ENCODE peak calls at places on chromosomes 11 and 22, in four cellular contexts. V is WTC11, C is HepG2, W is K562. H is an unnamed sample.

GRCh38 chr11:460331-461199 is 10.5 kb downstream of the PTDSS2 start:
- DNase-seq in V (no peak), C (no peak), W (peak), H (no peak)

GRCh38 chr11:46272816-46273427 is 4.5 kb upstream of the CREB3L1 start:
- DNase-seq in C (no peak), V (no peak), W (no peak), H (no peak)

GRCh38 chr11:15006139-15006759 is 34.1 kb upstream of the CALCA start:
- DNase-seq in V (no peak), C (peak), W (peak), H (peak)

GRCh38 chr11:43393765-43394355 is 35.1 kb downstream of the TTC17 start:
- DNase-seq in W (no peak), V (no peak), C (no peak), H (no peak)

GRCh38 chr11:2178906-2179494 is 7.4 kb upstream of the TH start:
- DNase-seq in C (peak), W (no peak), V (no peak), H (no peak)

GRCh38 chr22:19086944-19087343 is 35.3 kb downstream of the DGCR2 start:
- DNase-seq in V (no peak), C (no peak), W (no peak), H (no peak)

GRCh38 chr11:94988748-94989147 is 15.2 kb downstream of the KDM4D start:
- DNase-seq in C (no peak), V (no peak), W (no peak), H (no peak)

GRCh38 chr11:66950113-66950535 is 8.1 kb downstream of the PC start:
- DNase-seq in V (peak), W (peak), C (peak), H (no peak)

GRCh38 chr11:128548655-128549255 is 38.6 kb downstream of the ETS1 start:
- DNase-seq in W (no peak), C (no peak), V (peak), H (no peak)

GRCh38 chr11:83068573-83068972 is 3.1 kb downstream of the RAB30 start:
- DNase-seq in W (no peak), C (no peak), V (no peak), H (no peak)

GRCh38 chr11:125257185-125257584 is 92.6 kb downstream of the PKNOX2 start:
- DNase-seq in V (peak), C (no peak), W (peak), H (no peak)

GRCh38 chr11:16460508-16460907 is 104.2 kb upstream of the SOX6 start:
- DNase-seq in V (no peak), W (no peak), C (no peak), H (no peak)

GRCh38 chr11:78821371-78822306 is 247.0 kb upstream of the NARS2 start:
- DNase-seq in W (no peak), C (no peak), V (no peak), H (no peak)

GRCh38 chr11:65554842-65555395 is 3.2 kb downstream of the LTBP3 start:
- DNase-seq in V (no peak), C (no peak), W (no peak), H (no peak)

GRCh38 chr22:27879923-27880322 is 39.1 kb downstream of the PITPNB start:
- DNase-seq in W (peak), C (peak), V (no peak), H (no peak)

GRCh38 chr22:44802956-44803355 is 50.6 kb downstream of the ARHGAP8 start:
- DNase-seq in W (no peak), C (no peak), V (no peak), H (no peak)

GRCh38 chr22:20089977-20090729 is 10.1 kb downstream of the DGCR8 start:
- DNase-seq in C (no peak), V (no peak), W (no peak), H (no peak)

GRCh38 chr11:72750086-72750485 is 2.1 kb downstream of the ARAP1 start:
- DNase-seq in W (no peak), V (no peak), C (peak), H (no peak)

GRCh38 chr11:71917646-71918045 is 10.7 kb downstream of the XNDC1N start:
- DNase-seq in C (no peak), W (no peak), V (no peak), H (no peak)

GRCh38 chr11:26741036-26741435 is 19.2 kb upstream of the SLC5A12 start:
- DNase-seq in W (no peak), V (no peak), C (no peak), H (no peak)

GRCh38 chr11:10885703-10886363 is 28.0 kb upstream of the ZBED5 start:
- DNase-seq in W (no peak), V (no peak), C (no peak), H (no peak)

GRCh38 chr11:121391914-121392313 is 60.2 kb upstream of the SORL1 start:
- DNase-seq in V (no peak), C (no peak), W (no peak), H (no peak)

GRCh38 chr11:96173424-96173823 is 169.6 kb downstream of the MAML2 start:
- DNase-seq in W (no peak), C (no peak), V (no peak), H (no peak)

GRCh38 chr11:18022419-18022818 is 9.6 kb upstream of the SERGEF start:
- DNase-seq in C (no peak), V (no peak), W (no peak), H (no peak)

GRCh38 chr22:22753526-22754267 is 109.3 kb downstream of the GGTLC2 start:
- DNase-seq in C (peak), W (peak), V (peak), H (no peak)

GRCh38 chr11:8722156-8722555 is 39.6 kb downstream of the RPL27A start:
- DNase-seq in C (peak), V (no peak), W (peak), H (no peak)

GRCh38 chr11:130102457-130103249 is 33.0 kb downstream of the APLP2 start:
- DNase-seq in V (no peak), W (no peak), C (no peak), H (no peak)

GRCh38 chr11:2903672-2904011 is 18.1 kb upstream of the CDKN1C start:
- DNase-seq in W (no peak), C (no peak), V (no peak), H (no peak)

GRCh38 chr11:13023423-13023822 is 14.3 kb downstream of the RASSF10 start:
- DNase-seq in C (no peak), V (no peak), W (no peak), H (no peak)

GRCh38 chr11:10298342-10298741 is 4.3 kb upstream of the SBF2 start:
- DNase-seq in W (no peak), C (peak), V (no peak), H (peak)

GRCh38 chr11:7485136-7485853 is at the start of gene OLFML1:
- DNase-seq in V (no peak), C (peak), W (no peak), H (no peak)

GRCh38 chr11:12204506-12204905 is 94.1 kb downstream of the MICAL2 start:
- DNase-seq in V (no peak), W (no peak), C (no peak), H (no peak)

DNA sequence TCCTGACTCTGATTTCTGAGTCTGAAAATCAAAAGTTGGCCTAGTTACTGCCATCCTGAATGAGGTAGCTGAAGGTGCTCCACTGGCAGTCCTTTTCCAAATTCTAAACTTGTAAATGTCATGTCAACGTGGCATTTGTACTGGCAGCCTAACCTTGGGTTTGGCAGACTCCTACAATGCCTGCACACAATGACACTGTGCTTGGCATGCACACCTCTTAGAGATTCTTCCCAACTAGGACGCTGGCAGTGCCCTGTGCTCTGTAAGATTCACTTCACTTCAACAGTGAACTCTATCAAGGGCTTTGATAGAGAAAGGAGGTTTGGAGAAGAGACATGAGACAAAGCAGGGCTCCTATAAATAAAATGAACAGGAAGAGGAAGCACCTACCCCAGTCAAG is 21.9 kb upstream of the PPP2R1B start:
- DNase-seq in C (no peak), V (no peak), W (no peak), H (no peak)
- TF ChIP-seq TCF7 in C (no peak), V (no peak), W (no peak), H (no peak)

GRCh38 chr22:24727218-24727851 is 47.2 kb downstream of the PIWIL3 start:
- DNase-seq in V (no peak), C (peak), W (peak), H (no peak)
- TF ChIP-seq TCF7 in V (no peak), C (no peak), W (no peak), H (no peak)

DNA sequence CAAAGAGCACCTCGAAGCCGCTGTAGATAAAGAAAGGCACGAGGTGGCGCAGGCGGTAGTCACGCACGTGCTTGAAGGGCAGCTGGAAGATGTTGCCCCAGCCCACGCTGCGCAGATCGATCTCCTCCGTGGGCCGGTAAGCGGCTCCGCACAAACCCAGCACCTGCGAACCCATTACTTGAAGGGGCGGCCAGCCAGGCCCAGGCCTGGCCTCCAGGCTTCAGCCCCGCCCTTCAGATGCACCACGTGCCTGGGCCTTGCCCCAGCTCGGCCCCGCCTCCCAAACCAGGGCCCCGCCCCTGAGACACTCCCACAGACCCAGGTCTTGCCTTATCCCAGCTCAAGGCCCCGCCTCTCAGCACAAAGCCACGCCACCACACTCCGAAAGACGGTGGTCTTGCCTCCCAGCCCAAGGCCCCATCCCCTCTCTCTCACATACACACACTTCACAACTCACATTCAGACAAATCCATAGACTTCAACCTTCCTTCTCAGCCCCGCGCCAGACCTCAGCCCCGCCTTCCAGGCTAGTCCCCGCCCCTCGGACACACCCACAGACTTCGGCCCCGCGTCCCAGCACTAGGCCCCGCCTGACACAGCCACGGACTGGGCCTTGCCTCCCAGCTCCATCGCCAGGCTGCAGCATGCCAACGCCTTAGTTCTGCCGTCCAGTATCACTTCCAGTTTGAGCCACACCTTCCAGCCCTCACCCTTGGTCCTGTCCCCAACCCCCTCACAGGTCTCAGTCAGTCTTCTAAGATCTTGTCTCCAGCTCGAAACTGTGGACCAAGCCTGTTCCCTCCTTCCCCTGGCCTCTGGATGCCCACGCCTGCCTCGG is 7.1 kb downstream of the UNC93B1 start:
- DNase-seq in C (no peak), V (peak), W (peak), H (no peak)
- TF ChIP-seq TCF7 in C (no peak), V (no peak), W (no peak), H (no peak)

GRCh38 chr11:47786373-47786772 is 19.2 kb upstream of the FNBP4 start:
- DNase-seq in W (peak), V (no peak), C (no peak), H (no peak)

GRCh38 chr11:47783087-47783610 is 16.0 kb upstream of the FNBP4 start:
- DNase-seq in C (no peak), W (no peak), V (no peak), H (no peak)

GRCh38 chr11:47778878-47779483 is 11.8 kb upstream of the FNBP4 start:
- DNase-seq in V (no peak), C (no peak), W (no peak), H (no peak)

GRCh38 chr11:47788181-47788580 is 21.0 kb upstream of the FNBP4 start:
- DNase-seq in V (no peak), C (no peak), W (no peak), H (no peak)

DNA sequence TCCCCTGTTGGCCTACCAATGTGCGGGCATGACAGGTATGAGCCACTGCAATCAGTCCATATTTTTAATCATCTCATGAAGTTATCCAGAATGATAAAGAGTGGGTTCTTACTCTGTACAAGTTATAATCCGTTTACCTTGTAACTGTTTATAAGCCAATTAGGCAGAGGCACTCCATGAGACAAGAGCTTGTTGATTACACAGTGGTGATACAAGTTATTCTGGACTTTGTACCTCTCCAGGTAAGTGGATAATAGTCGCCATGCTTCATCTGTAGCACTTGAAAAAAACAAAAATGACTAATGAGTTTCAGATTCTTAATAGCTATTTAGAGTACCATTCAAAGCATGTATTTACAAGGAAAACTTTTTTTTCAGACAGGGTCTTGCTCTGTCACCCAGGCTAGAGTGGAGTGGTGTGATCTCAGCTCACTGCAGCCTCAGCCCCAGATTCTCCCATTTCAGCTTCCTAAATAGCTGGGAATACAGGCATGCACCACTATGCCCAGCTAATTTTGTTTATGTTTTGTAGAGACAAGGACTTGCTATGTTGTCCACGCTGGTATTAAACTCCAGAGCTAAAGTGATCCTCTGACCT is 17.7 kb upstream of the FNBP4 start:
- DNase-seq in V (no peak), C (no peak), W (no peak), H (no peak)
- TF ChIP-seq TCF7 in V (no peak), C (no peak), W (no peak), H (no peak)

H was measured in GM12878.